ENCODE peak calls at places on chromosomes 16 and 17, in six cellular contexts. M is activated CD4-positive, alpha-beta T cell treated with anti-CD3 and anti-CD28 coated beads, Interleukin-2, amount 10 ng/mL, durations not matched to agents 7 days and 5 days; K is NCI-H446 treated with DMSO at 0.1 percent for 48 hours; C is GM12891; P is AG08396; S is NCI-H2081. R is an unnamed sample.
A peak's percentile ranks its signal among the peaks of the same experiment; 100 is the strongest.

GRCh38 chr17:57726213-57726612 is 18.9 kb downstream of the CCDC182 start:
- DNase-seq in C (no peak), K (no peak), S (no peak), P (no peak), M (no peak), R (no peak)

GRCh38 chr16:70561623-70562022 is 38.0 kb downstream of the SF3B3 start:
- DNase-seq in P (no peak), K (no peak), S (no peak), C (no peak), M (no peak), R (no peak)

GRCh38 chr17:75542728-75543336 is 17.3 kb downstream of the LLGL2 start:
- DNase-seq in K (no peak), S (no peak), P (no peak), M (no peak), C (no peak), R (no peak)

GRCh38 chr17:76087531-76087930 is 8.5 kb downstream of the ZACN start:
- DNase-seq in S (no peak), K (no peak), C (no peak), P (no peak), M (no peak), R (no peak)

GRCh38 chr17:77316191-77316641 is 175.4 kb downstream of the SEC14L1 start:
- DNase-seq in K (peak; percentile 18), S (no peak), M (no peak), C (no peak), P (peak; percentile 62), R (peak; percentile 76)

GRCh38 chr17:19986941-19987714 is 9.5 kb upstream of the AKAP10 start:
- DNase-seq in P (no peak), K (no peak), S (no peak), C (no peak), M (no peak), R (no peak)

GRCh38 chr17:41773190-41773588 is 13.3 kb downstream of the JUP start:
- DNase-seq in P (peak; percentile 88), M (no peak), C (no peak), S (no peak), K (no peak), R (peak; percentile 93)

GRCh38 chr16:30760160-30760559 is 1.7 kb downstream of the CFAP119 start:
- DNase-seq in P (no peak), S (no peak), M (no peak), C (no peak), K (no peak), R (no peak)

GRCh38 chr17:28940142-28940541 is 11.2 kb downstream of the PHF12 start:
- DNase-seq in M (no peak), C (no peak), K (no peak), S (no peak), P (no peak), R (no peak)

GRCh38 chr16:89661215-89661614 is 3.6 kb downstream of the SPATA33 start:
- DNase-seq in P (no peak), K (no peak), M (no peak), S (no peak), C (no peak), R (no peak)

R was measured in hepatocyte.